ENCODE peak calls at places on chromosomes 1 and 21, in nine cellular contexts. One of them, this sample, is unnamed.

GRCh38 chr1:37240897-37241296 is 206.6 kb upstream of the GRIK3 start:
- DNase-seq in fibroblast of lung: no peak
- DNase-seq in colonic mucosa: no peak
- DNase-seq in A549: no peak
- DNase-seq in OCI-LY7: no peak
- DNase-seq in lower lobe of right lung: no peak
- DNase-seq in stomach: no peak
- DNase-seq in heart right ventricle: no peak
- DNase-seq in ovary: no peak
- DNase-seq in this sample: no peak

GRCh38 chr1:64150266-64150665 is 53.2 kb upstream of the UBE2U start:
- DNase-seq in fibroblast of lung: no peak
- DNase-seq in colonic mucosa: no peak
- DNase-seq in A549: no peak
- DNase-seq in OCI-LY7: no peak
- DNase-seq in lower lobe of right lung: no peak
- DNase-seq in stomach: no peak
- DNase-seq in heart right ventricle: no peak
- DNase-seq in ovary: no peak
- DNase-seq in this sample: no peak

GRCh38 chr1:12284486-12284885 is 54.7 kb downstream of the VPS13D start:
- DNase-seq in fibroblast of lung: no peak
- DNase-seq in colonic mucosa: no peak
- DNase-seq in A549: no peak
- DNase-seq in OCI-LY7: no peak
- DNase-seq in lower lobe of right lung: no peak
- DNase-seq in stomach: no peak
- DNase-seq in heart right ventricle: no peak
- DNase-seq in ovary: no peak
- DNase-seq in this sample: no peak

GRCh38 chr1:32104127-32104526 is 3.7 kb upstream of the KPNA6 start:
- DNase-seq in fibroblast of lung: no peak
- DNase-seq in colonic mucosa: no peak
- DNase-seq in A549: no peak
- DNase-seq in OCI-LY7: no peak
- DNase-seq in lower lobe of right lung: no peak
- DNase-seq in stomach: no peak
- DNase-seq in heart right ventricle: no peak
- DNase-seq in ovary: no peak
- DNase-seq in this sample: no peak

GRCh38 chr1:18294437-18295176 is 186.1 kb upstream of the KLHDC7A start:
- DNase-seq in fibroblast of lung: no peak
- DNase-seq in colonic mucosa: no peak
- DNase-seq in A549: no peak
- DNase-seq in OCI-LY7: no peak
- DNase-seq in lower lobe of right lung: no peak
- DNase-seq in stomach: no peak
- DNase-seq in heart right ventricle: no peak
- DNase-seq in ovary: no peak
- DNase-seq in this sample: no peak

GRCh38 chr1:209675567-209676154 is 449 bp downstream of the G0S2 start:
- DNase-seq in fibroblast of lung: peak; percentile 41
- DNase-seq in colonic mucosa: peak; percentile 57
- DNase-seq in A549: no peak
- DNase-seq in OCI-LY7: no peak
- DNase-seq in lower lobe of right lung: peak; percentile 48
- DNase-seq in stomach: peak; percentile 38
- DNase-seq in heart right ventricle: peak; percentile 56
- DNase-seq in ovary: peak; percentile 45
- DNase-seq in this sample: peak; percentile 57

GRCh38 chr1:112575154-112575804 is 43.7 kb downstream of the ST7L start:
- DNase-seq in fibroblast of lung: peak; percentile 95
- DNase-seq in colonic mucosa: no peak
- DNase-seq in A549: peak; percentile 71
- DNase-seq in OCI-LY7: no peak
- DNase-seq in lower lobe of right lung: no peak
- DNase-seq in stomach: no peak
- DNase-seq in heart right ventricle: no peak
- DNase-seq in ovary: no peak
- DNase-seq in this sample: no peak

GRCh38 chr1:85148524-85149250 is 52.1 kb downstream of the SYDE2 start:
- DNase-seq in fibroblast of lung: peak; percentile 62
- DNase-seq in colonic mucosa: no peak
- DNase-seq in A549: no peak
- DNase-seq in OCI-LY7: no peak
- DNase-seq in lower lobe of right lung: no peak
- DNase-seq in stomach: no peak
- DNase-seq in heart right ventricle: no peak
- DNase-seq in ovary: no peak
- DNase-seq in this sample: no peak

GRCh38 chr21:44846201-44846484 is 27.3 kb downstream of the PTTG1IP start:
- DNase-seq in fibroblast of lung: no peak
- DNase-seq in colonic mucosa: no peak
- DNase-seq in A549: no peak
- DNase-seq in OCI-LY7: no peak
- DNase-seq in lower lobe of right lung: no peak
- DNase-seq in stomach: no peak
- DNase-seq in heart right ventricle: no peak
- DNase-seq in ovary: no peak
- DNase-seq in this sample: no peak
- H3K27ac ChIP-seq in fibroblast of lung: no peak overlapping the region
- H3K27ac ChIP-seq in colonic mucosa: no peak overlapping the region
- H3K27ac ChIP-seq in A549: peak overlapping the region; percentile 51
- H3K27ac ChIP-seq in OCI-LY7: no peak overlapping the region
- H3K27ac ChIP-seq in lower lobe of right lung: peak overlapping the region; percentile 54
- H3K27ac ChIP-seq in stomach: peak overlapping the region; percentile 12
- H3K27ac ChIP-seq in heart right ventricle: no peak overlapping the region
- H3K27ac ChIP-seq in ovary: no peak overlapping the region
- H3K27ac ChIP-seq in this sample: peak overlapping the region; percentile 66

GRCh38 chr1:118154220-118154619 is 30.8 kb downstream of the SPAG17 start:
- DNase-seq in fibroblast of lung: no peak
- DNase-seq in colonic mucosa: no peak
- DNase-seq in A549: peak; percentile 1
- DNase-seq in OCI-LY7: no peak
- DNase-seq in lower lobe of right lung: no peak
- DNase-seq in stomach: no peak
- DNase-seq in heart right ventricle: no peak
- DNase-seq in ovary: no peak
- DNase-seq in this sample: no peak
- TF ChIP-seq CTCF in fibroblast of lung: peak; percentile 22
- TF ChIP-seq CTCF in colonic mucosa: no peak
- TF ChIP-seq CTCF in A549: no peak
- TF ChIP-seq CTCF in OCI-LY7: peak; percentile 57
- TF ChIP-seq CTCF in lower lobe of right lung: peak; percentile 11
- TF ChIP-seq CTCF in stomach: no peak
- TF ChIP-seq CTCF in heart right ventricle: peak; percentile 20
- TF ChIP-seq CTCF in ovary: no peak
- TF ChIP-seq CTCF in this sample: peak; percentile 41

GRCh38 chr1:9300623-9301022 is 7.9 kb downstream of the SPSB1 start:
- DNase-seq in fibroblast of lung: no peak
- DNase-seq in colonic mucosa: no peak
- DNase-seq in A549: no peak
- DNase-seq in OCI-LY7: no peak
- DNase-seq in lower lobe of right lung: no peak
- DNase-seq in stomach: no peak
- DNase-seq in heart right ventricle: no peak
- DNase-seq in ovary: no peak
- DNase-seq in this sample: no peak
- H3K4me1 ChIP-seq in fibroblast of lung: peaks cover 33% of the 10 kb centered on the region
- H3K4me1 ChIP-seq in colonic mucosa: peaks cover 20% of the 10 kb centered on the region
- H3K4me1 ChIP-seq in A549: peaks cover 95% of the 10 kb centered on the region
- H3K4me1 ChIP-seq in OCI-LY7: peaks cover 32% of the 10 kb centered on the region
- H3K4me1 ChIP-seq in lower lobe of right lung: peaks cover 52% of the 10 kb centered on the region
- H3K4me1 ChIP-seq in stomach: peaks cover 42% of the 10 kb centered on the region
- H3K4me1 ChIP-seq in heart right ventricle: peaks cover 34% of the 10 kb centered on the region
- H3K4me1 ChIP-seq in ovary: peaks cover 21% of the 10 kb centered on the region
- H3K4me1 ChIP-seq in this sample: peaks cover 60% of the 10 kb centered on the region

DNA sequence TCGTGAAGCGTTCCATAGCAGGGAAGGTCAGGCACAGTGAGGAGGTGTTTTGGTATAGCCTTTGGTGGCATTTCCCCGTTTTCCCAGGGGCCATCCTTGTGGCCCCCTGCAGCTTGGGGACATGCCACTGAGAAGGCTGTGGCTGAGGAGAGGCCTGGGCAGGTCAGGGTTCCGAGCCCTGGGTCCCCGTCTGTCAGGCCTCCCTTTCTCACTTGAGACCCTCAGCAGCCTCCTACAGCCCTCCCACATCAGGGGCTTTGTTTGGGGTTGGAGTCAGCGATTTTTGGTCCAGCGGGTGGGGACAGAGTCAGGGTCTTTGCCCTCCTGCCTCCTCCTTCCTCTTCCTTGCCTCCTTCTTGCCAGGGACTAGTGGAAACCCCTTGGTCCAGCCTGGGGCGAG is 22.2 kb downstream of the LDLRAP1 start:
- DNase-seq in fibroblast of lung: no peak
- DNase-seq in colonic mucosa: no peak
- DNase-seq in A549: no peak
- DNase-seq in OCI-LY7: no peak
- DNase-seq in lower lobe of right lung: no peak
- DNase-seq in stomach: no peak
- DNase-seq in heart right ventricle: no peak
- DNase-seq in ovary: no peak
- DNase-seq in this sample: no peak
- H3K27ac ChIP-seq in fibroblast of lung: no peak overlapping the region
- H3K27ac ChIP-seq in colonic mucosa: no peak overlapping the region
- H3K27ac ChIP-seq in A549: no peak overlapping the region
- H3K27ac ChIP-seq in OCI-LY7: peak overlapping the region; percentile 75
- H3K27ac ChIP-seq in lower lobe of right lung: peak overlapping the region; percentile 57
- H3K27ac ChIP-seq in stomach: peak overlapping the region; percentile 85
- H3K27ac ChIP-seq in heart right ventricle: peak overlapping the region; percentile 25
- H3K27ac ChIP-seq in ovary: no peak overlapping the region
- H3K27ac ChIP-seq in this sample: peak overlapping the region; percentile 83

DNA sequence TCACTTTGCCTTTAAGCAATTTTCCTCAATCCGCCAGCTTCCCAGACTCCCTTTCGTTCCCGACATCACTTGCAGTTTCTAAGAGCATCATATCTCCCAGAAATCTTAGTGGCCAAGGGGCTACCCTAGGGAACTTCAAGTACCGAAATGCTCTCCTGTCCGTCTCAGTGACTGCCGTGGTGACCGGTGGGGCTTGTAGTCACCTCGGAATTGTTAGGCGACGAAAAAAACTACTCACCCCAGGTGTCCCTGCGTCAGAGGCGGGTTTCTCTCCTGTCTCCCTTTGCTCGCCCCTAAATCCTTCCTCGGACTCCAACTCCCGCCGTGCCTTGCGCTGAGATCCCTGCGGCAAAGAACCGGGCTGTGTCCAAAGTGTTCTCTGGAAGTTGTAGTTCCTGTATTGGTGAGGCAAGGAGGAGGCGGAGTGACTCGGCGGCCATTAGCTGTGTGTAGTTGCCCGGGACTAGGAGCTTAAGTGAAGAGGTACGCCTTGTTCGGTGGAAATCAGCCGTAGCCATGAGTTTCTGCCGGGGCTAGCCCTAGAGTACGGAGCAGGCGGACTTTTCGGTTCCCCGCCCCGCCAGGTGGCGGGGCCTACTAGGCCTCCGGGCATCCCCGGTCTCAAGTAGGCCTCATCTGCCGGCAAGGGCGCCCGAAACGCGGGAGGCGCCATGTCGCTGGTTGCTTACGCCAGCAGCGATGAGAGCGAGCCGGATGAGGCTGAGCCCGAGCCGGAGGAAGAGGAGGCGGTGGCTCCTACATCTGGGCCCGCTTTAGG is at the start of gene PRCC:
- DNase-seq in fibroblast of lung: peak; percentile 100
- DNase-seq in colonic mucosa: peak; percentile 98
- DNase-seq in A549: peak; percentile 100
- DNase-seq in OCI-LY7: peak; percentile 99
- DNase-seq in lower lobe of right lung: peak; percentile 98
- DNase-seq in stomach: peak; percentile 97
- DNase-seq in heart right ventricle: peak; percentile 94
- DNase-seq in ovary: peak; percentile 98
- DNase-seq in this sample: peak; percentile 97
- TF ChIP-seq CTCF in fibroblast of lung: no peak
- TF ChIP-seq CTCF in colonic mucosa: no peak
- TF ChIP-seq CTCF in A549: no peak
- TF ChIP-seq CTCF in OCI-LY7: no peak
- TF ChIP-seq CTCF in lower lobe of right lung: no peak
- TF ChIP-seq CTCF in stomach: no peak
- TF ChIP-seq CTCF in heart right ventricle: no peak
- TF ChIP-seq CTCF in ovary: no peak
- TF ChIP-seq CTCF in this sample: no peak

GRCh38 chr1:162822391-162823200 is 32.1 kb downstream of the HSD17B7 start:
- DNase-seq in fibroblast of lung: peak; percentile 13
- DNase-seq in colonic mucosa: no peak
- DNase-seq in A549: peak; percentile 17
- DNase-seq in OCI-LY7: no peak
- DNase-seq in lower lobe of right lung: no peak
- DNase-seq in stomach: peak; percentile 35
- DNase-seq in heart right ventricle: peak; percentile 14
- DNase-seq in ovary: peak; percentile 24
- DNase-seq in this sample: no peak
- H3K4me1 ChIP-seq in fibroblast of lung: peaks cover 3% of the 10 kb centered on the region
- H3K4me1 ChIP-seq in colonic mucosa: peaks cover 4% of the 10 kb centered on the region
- H3K4me1 ChIP-seq in A549: no peaks in the 10 kb centered on the region
- H3K4me1 ChIP-seq in OCI-LY7: no peaks in the 10 kb centered on the region
- H3K4me1 ChIP-seq in lower lobe of right lung: peaks cover 9% of the 10 kb centered on the region
- H3K4me1 ChIP-seq in stomach: peaks cover 13% of the 10 kb centered on the region
- H3K4me1 ChIP-seq in heart right ventricle: peaks cover 7% of the 10 kb centered on the region
- H3K4me1 ChIP-seq in ovary: peaks cover 5% of the 10 kb centered on the region
- H3K4me1 ChIP-seq in this sample: peaks cover 11% of the 10 kb centered on the region

This sample was measured in left ventricle myocardium inferior.